ENCODE peak calls at places on chromosomes 6 and 20, in seven cellular contexts. One of them, this sample, is unnamed.

GRCh38 chr6:2749972-2750600 is 636 bp downstream of the MYLK4 start:
- DNase-seq in HepG2: peak
- DNase-seq in H1: peak
- DNase-seq in GM12892: no peak
- DNase-seq in K562: peak
- DNase-seq in GM12891: no peak
- DNase-seq in GM12878: no peak
- DNase-seq in this sample: peak

GRCh38 chr20:8722277-8722928 is 346.5 kb upstream of the PLCB4 start:
- DNase-seq in HepG2: peak
- DNase-seq in H1: no peak
- DNase-seq in GM12892: no peak
- DNase-seq in K562: peak
- DNase-seq in GM12891: no peak
- DNase-seq in GM12878: peak
- DNase-seq in this sample: peak

GRCh38 chr20:48149887-48150286 is 364.6 kb upstream of the SULF2 start:
- DNase-seq in HepG2: no peak
- DNase-seq in H1: no peak
- DNase-seq in GM12892: no peak
- DNase-seq in K562: no peak
- DNase-seq in GM12891: no peak
- DNase-seq in GM12878: no peak
- DNase-seq in this sample: no peak

GRCh38 chr6:26536571-26537159 is 1.5 kb upstream of the HMGN4 start:
- DNase-seq in HepG2: peak
- DNase-seq in H1: no peak
- DNase-seq in GM12892: no peak
- DNase-seq in K562: no peak
- DNase-seq in GM12891: no peak
- DNase-seq in GM12878: no peak
- DNase-seq in this sample: peak

GRCh38 chr6:115058414-115059211 is 715.8 kb upstream of the HS3ST5 start:
- DNase-seq in HepG2: no peak
- DNase-seq in H1: no peak
- DNase-seq in GM12892: no peak
- DNase-seq in K562: no peak
- DNase-seq in GM12891: no peak
- DNase-seq in GM12878: no peak
- DNase-seq in this sample: no peak

GRCh38 chr6:101666256-101666655 is 272.7 kb downstream of the GRIK2 start:
- DNase-seq in HepG2: peak
- DNase-seq in H1: no peak
- DNase-seq in GM12892: no peak
- DNase-seq in K562: no peak
- DNase-seq in GM12891: no peak
- DNase-seq in GM12878: no peak
- DNase-seq in this sample: no peak

GRCh38 chr6:115358616-115359015 is 702.1 kb downstream of the FRK start:
- DNase-seq in HepG2: no peak
- DNase-seq in H1: no peak
- DNase-seq in GM12892: no peak
- DNase-seq in K562: no peak
- DNase-seq in GM12891: no peak
- DNase-seq in GM12878: no peak
- DNase-seq in this sample: no peak

GRCh38 chr6:46393161-46393939 is 97.9 kb downstream of the RCAN2 start:
- DNase-seq in HepG2: no peak
- DNase-seq in H1: no peak
- DNase-seq in GM12892: no peak
- DNase-seq in K562: no peak
- DNase-seq in GM12891: no peak
- DNase-seq in GM12878: no peak
- DNase-seq in this sample: no peak

GRCh38 chr6:45830441-45831139 is 185.1 kb downstream of the CLIC5 start:
- DNase-seq in HepG2: no peak
- DNase-seq in H1: no peak
- DNase-seq in GM12892: peak
- DNase-seq in K562: no peak
- DNase-seq in GM12891: peak
- DNase-seq in GM12878: peak
- DNase-seq in this sample: no peak

GRCh38 chr6:151690768-151691562 is 116.5 kb upstream of the ESR1 start:
- DNase-seq in HepG2: no peak
- DNase-seq in H1: no peak
- DNase-seq in GM12892: no peak
- DNase-seq in K562: no peak
- DNase-seq in GM12891: no peak
- DNase-seq in GM12878: peak
- DNase-seq in this sample: no peak

GRCh38 chr20:50433001-50433400 is 77.2 kb upstream of the PTPN1 start:
- DNase-seq in HepG2: no peak
- DNase-seq in H1: no peak
- DNase-seq in GM12892: no peak
- DNase-seq in K562: no peak
- DNase-seq in GM12891: no peak
- DNase-seq in GM12878: no peak
- DNase-seq in this sample: no peak

GRCh38 chr6:131182991-131183425 is 47.7 kb downstream of the AKAP7 start:
- DNase-seq in HepG2: peak
- DNase-seq in H1: peak
- DNase-seq in GM12892: no peak
- DNase-seq in K562: peak
- DNase-seq in GM12891: no peak
- DNase-seq in GM12878: no peak
- DNase-seq in this sample: no peak
- TF ChIP-seq TAF1 in HepG2: no peak
- TF ChIP-seq TAF1 in H1: no peak
- TF ChIP-seq TAF1 in GM12892: no peak
- TF ChIP-seq TAF1 in K562: no peak
- TF ChIP-seq TAF1 in GM12891: no peak
- TF ChIP-seq TAF1 in GM12878: no peak
- TF ChIP-seq TAF1 in this sample: no peak

DNA sequence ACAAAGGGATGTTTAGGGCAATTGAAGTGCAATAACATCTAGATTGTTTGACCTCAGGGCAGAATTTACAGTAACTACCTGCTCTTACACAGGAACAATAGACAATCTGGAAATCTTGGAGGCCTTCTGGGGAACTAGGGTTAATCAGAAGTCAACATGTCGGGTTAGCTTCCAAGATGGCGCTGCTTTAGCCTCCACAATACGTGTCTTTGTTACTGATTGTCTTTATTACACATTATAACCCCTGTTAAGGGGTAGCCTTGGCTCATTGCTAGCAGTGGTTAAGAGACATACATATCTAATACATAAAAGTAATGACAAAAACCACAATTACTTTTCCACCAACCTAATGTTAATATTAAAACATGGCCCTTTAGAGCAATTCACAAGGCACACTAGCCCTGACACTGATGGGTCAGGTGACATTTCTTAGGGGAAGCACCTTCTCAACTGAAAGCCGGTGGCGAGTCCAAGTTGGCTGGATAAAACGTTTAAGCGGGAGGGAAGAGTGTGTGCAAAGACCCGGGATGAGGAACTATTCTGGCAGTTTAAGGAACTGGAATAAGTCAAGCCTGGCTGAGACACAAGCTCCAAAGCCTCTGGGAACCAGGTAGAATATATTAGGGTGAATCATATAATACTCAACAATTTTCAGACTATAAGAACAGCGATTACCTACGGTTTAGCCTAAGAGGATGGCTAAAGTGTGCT is 236.9 kb downstream of the BCAS1 start:
- DNase-seq in HepG2: no peak
- DNase-seq in H1: no peak
- DNase-seq in GM12892: no peak
- DNase-seq in K562: no peak
- DNase-seq in GM12891: no peak
- DNase-seq in GM12878: no peak
- DNase-seq in this sample: no peak
- TF ChIP-seq TAF1 in HepG2: no peak
- TF ChIP-seq TAF1 in H1: no peak
- TF ChIP-seq TAF1 in GM12892: no peak
- TF ChIP-seq TAF1 in K562: no peak
- TF ChIP-seq TAF1 in GM12891: no peak
- TF ChIP-seq TAF1 in GM12878: no peak
- TF ChIP-seq TAF1 in this sample: no peak

DNA sequence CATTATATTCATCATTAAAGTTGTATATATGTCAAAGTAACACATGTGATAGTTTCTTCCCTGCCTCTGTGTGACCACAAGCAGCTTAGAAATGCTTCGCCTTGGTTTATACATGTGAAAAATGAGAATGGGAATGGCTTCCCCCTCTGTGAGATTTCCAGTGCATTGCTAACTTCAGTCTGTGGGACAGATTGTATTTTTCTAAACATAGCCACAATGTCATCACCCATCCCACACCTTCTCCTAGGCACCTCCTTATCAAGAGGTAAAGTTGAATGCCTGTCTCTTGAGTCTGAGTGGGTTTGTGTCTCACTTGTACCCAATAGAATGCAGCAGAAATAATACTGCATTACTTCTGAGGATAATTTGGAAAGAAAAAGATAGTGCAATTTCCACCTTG is 27.8 kb downstream of the RIN2 start:
- DNase-seq in HepG2: no peak
- DNase-seq in H1: no peak
- DNase-seq in GM12892: no peak
- DNase-seq in K562: no peak
- DNase-seq in GM12891: no peak
- DNase-seq in GM12878: no peak
- DNase-seq in this sample: no peak
- TF ChIP-seq TAF1 in HepG2: no peak
- TF ChIP-seq TAF1 in H1: no peak
- TF ChIP-seq TAF1 in GM12892: no peak
- TF ChIP-seq TAF1 in K562: no peak
- TF ChIP-seq TAF1 in GM12891: no peak
- TF ChIP-seq TAF1 in GM12878: no peak
- TF ChIP-seq TAF1 in this sample: no peak

GRCh38 chr20:35663813-35664543 is 722 bp downstream of the CPNE1 start:
- DNase-seq in HepG2: peak
- DNase-seq in H1: peak
- DNase-seq in GM12892: peak
- DNase-seq in K562: peak
- DNase-seq in GM12891: peak
- DNase-seq in GM12878: no peak
- DNase-seq in this sample: peak
- TF ChIP-seq TAF1 in HepG2: no peak
- TF ChIP-seq TAF1 in H1: peak
- TF ChIP-seq TAF1 in GM12892: peak
- TF ChIP-seq TAF1 in K562: no peak
- TF ChIP-seq TAF1 in GM12891: no peak
- TF ChIP-seq TAF1 in GM12878: peak
- TF ChIP-seq TAF1 in this sample: no peak

GRCh38 chr6:56652994-56653393 is 10.3 kb upstream of the DST start:
- DNase-seq in HepG2: peak
- DNase-seq in H1: no peak
- DNase-seq in GM12892: no peak
- DNase-seq in K562: no peak
- DNase-seq in GM12891: no peak
- DNase-seq in GM12878: no peak
- DNase-seq in this sample: no peak
- TF ChIP-seq TAF1 in HepG2: no peak
- TF ChIP-seq TAF1 in H1: no peak
- TF ChIP-seq TAF1 in GM12892: no peak
- TF ChIP-seq TAF1 in K562: no peak
- TF ChIP-seq TAF1 in GM12891: no peak
- TF ChIP-seq TAF1 in GM12878: no peak
- TF ChIP-seq TAF1 in this sample: no peak

DNA sequence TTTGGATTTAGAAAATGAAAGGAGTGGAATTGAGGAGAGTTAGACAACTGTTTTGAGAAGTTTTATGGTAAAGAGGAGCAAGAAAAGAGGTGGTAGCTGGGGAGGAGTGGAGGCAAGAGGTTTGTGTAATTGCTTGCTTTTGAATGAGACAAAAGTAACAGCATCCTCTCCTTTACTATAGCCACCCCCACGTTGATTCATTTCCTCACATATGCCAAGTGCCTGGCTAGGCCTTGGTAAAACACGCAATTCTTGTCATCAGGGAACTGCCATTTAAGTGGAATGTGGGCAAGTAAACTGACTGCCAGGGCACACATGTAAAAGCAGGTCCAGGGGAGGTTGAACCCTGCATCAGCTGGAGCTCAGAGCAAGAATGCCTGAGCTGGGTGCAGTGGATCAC is 4.1 kb downstream of the MTRES1 start:
- DNase-seq in HepG2: no peak
- DNase-seq in H1: no peak
- DNase-seq in GM12892: no peak
- DNase-seq in K562: no peak
- DNase-seq in GM12891: no peak
- DNase-seq in GM12878: no peak
- DNase-seq in this sample: no peak
- TF ChIP-seq TAF1 in HepG2: no peak
- TF ChIP-seq TAF1 in H1: no peak
- TF ChIP-seq TAF1 in GM12892: no peak
- TF ChIP-seq TAF1 in K562: no peak
- TF ChIP-seq TAF1 in GM12891: no peak
- TF ChIP-seq TAF1 in GM12878: no peak
- TF ChIP-seq TAF1 in this sample: no peak

DNA sequence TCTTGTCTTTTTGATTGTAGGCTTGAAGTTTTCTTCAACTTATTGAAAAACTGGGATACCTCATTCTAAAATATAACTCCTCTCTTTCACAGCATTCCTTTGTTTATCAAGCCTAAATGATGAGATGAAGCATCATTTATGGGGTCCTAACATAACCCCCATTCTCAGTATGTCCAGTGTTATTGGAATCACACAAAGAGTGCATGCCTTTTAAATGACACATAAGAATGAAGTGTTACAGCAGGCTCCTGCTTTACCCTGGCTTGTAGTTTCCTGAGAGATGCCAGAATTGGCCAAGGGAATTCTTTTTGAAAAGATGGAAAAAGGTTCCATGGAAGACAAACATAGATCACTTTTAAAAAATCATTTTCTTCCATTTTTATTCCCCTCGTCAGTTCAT is 502.4 kb downstream of the BCKDHB start:
- DNase-seq in HepG2: no peak
- DNase-seq in H1: no peak
- DNase-seq in GM12892: no peak
- DNase-seq in K562: no peak
- DNase-seq in GM12891: no peak
- DNase-seq in GM12878: no peak
- DNase-seq in this sample: no peak
- TF ChIP-seq TAF1 in HepG2: no peak
- TF ChIP-seq TAF1 in H1: no peak
- TF ChIP-seq TAF1 in GM12892: no peak
- TF ChIP-seq TAF1 in K562: no peak
- TF ChIP-seq TAF1 in GM12891: no peak
- TF ChIP-seq TAF1 in GM12878: no peak
- TF ChIP-seq TAF1 in this sample: no peak

This sample was measured in SK-N-SH.